ENCODE peak calls at places on chromosomes 1 and 21, in five cellular contexts. O, G, F, E and M are unnamed samples.

GRCh38 chr1:184854456-184855180 is 100.0 kb upstream of the EDEM3 start:
- DNase-seq in G (no peak), E (no peak), O (no peak), F (no peak), M (no peak)

GRCh38 chr1:246139745-246140182 is 367.3 kb downstream of the SMYD3 start:
- DNase-seq in E (peak; percentile 33), O (no peak), F (no peak), G (no peak), M (peak; percentile 99)

GRCh38 chr1:67545364-67545763 is 115.2 kb upstream of the SERBP1 start:
- DNase-seq in F (no peak), E (no peak), G (no peak), O (no peak), M (no peak)

GRCh38 chr1:227934476-227935313 is 13.0 kb downstream of the WNT9A start:
- DNase-seq in E (peak; percentile 27), G (no peak), O (peak; percentile 75), F (no peak), M (peak; percentile 89)

GRCh38 chr1:43704838-43705237 is 2.5 kb upstream of the ST3GAL3 start:
- DNase-seq in O (no peak), E (no peak), F (no peak), G (no peak), M (no peak)

GRCh38 chr1:211132681-211133392 is 1.1 kb downstream of the KCNH1 start:
- DNase-seq in G (no peak), O (no peak), F (no peak), E (no peak), M (no peak)

GRCh38 chr1:200118779-200119505 is 91.4 kb downstream of the NR5A2 start:
- DNase-seq in O (no peak), E (no peak), F (no peak), G (no peak), M (no peak)

GRCh38 chr1:154476791-154477190 is 25.2 kb upstream of the TDRD10 start:
- DNase-seq in E (no peak), O (peak; percentile 19), G (no peak), F (no peak), M (peak; percentile 84)

GRCh38 chr1:198986041-198986440 is 347.2 kb downstream of the PTPRC start:
- DNase-seq in G (no peak), E (no peak), O (no peak), F (no peak), M (peak; percentile 35)

GRCh38 chr1:17403081-17403480 is 31.1 kb downstream of the PADI6 start:
- DNase-seq in E (no peak), O (no peak), F (no peak), G (no peak), M (peak; percentile 78)

GRCh38 chr1:179953974-179954493 is 576 bp upstream of the CEP350 start:
- DNase-seq in O (no peak), E (peak; percentile 49), G (no peak), F (peak; percentile 60), M (peak; percentile 65)

GRCh38 chr1:98557808-98558390 is 103.6 kb upstream of the SNX7 start:
- DNase-seq in O (no peak), G (no peak), E (no peak), F (no peak), M (no peak)

GRCh38 chr1:36486436-36487335 is 4.0 kb upstream of the CSF3R start:
- DNase-seq in O (no peak), G (no peak), E (peak; percentile 98), F (peak; percentile 57), M (peak; percentile 44)

GRCh38 chr1:158249646-158250045 is 4.6 kb upstream of the CD1A start:
- DNase-seq in G (no peak), E (no peak), O (no peak), F (no peak), M (no peak)

GRCh38 chr1:209456878-209457277 is 126.6 kb upstream of the CAMK1G start:
- DNase-seq in F (no peak), O (no peak), G (no peak), E (no peak), M (peak; percentile 17)

GRCh38 chr1:231808990-231809389 is 182.4 kb downstream of the DISC1 start:
- DNase-seq in G (no peak), E (no peak), O (peak; percentile 72), F (peak; percentile 41), M (peak; percentile 50)

GRCh38 chr1:5585256-5585655 is 407.0 kb downstream of the NPHP4 start:
- DNase-seq in E (no peak), G (no peak), F (no peak), O (no peak), M (no peak)

GRCh38 chr1:66354311-66354922 is 179.5 kb upstream of the SGIP1 start:
- DNase-seq in G (no peak), E (no peak), F (no peak), O (no peak), M (no peak)

GRCh38 chr1:15038232-15039016 is 115.1 kb upstream of the TMEM51 start:
- DNase-seq in F (no peak), E (peak; percentile 61), O (no peak), G (no peak), M (peak; percentile 20)

GRCh38 chr1:88434836-88435235 is 249.2 kb upstream of the PKN2 start:
- DNase-seq in G (no peak), O (no peak), E (no peak), F (no peak), M (no peak)

GRCh38 chr1:41456847-41457540 is 27.5 kb downstream of the EDN2 start:
- DNase-seq in E (no peak), G (no peak), O (peak; percentile 36), F (no peak), M (no peak)

GRCh38 chr1:77056525-77056924 is 162.7 kb downstream of the PIGK start:
- DNase-seq in O (no peak), G (no peak), E (no peak), F (no peak), M (no peak)

GRCh38 chr1:58576727-58577675 is at the start of gene TACSTD2:
- DNase-seq in F (peak; percentile 25), E (no peak), O (peak; percentile 83), G (no peak), M (peak; percentile 89)

GRCh38 chr1:161038523-161039153 is at the start of gene TSTD1:
- DNase-seq in F (no peak), O (peak; percentile 72), E (no peak), G (peak; percentile 81), M (peak; percentile 50)

GRCh38 chr1:203840208-203840808 is 21.1 kb upstream of the SNRPE start:
- DNase-seq in G (no peak), F (no peak), O (no peak), E (no peak), M (no peak)

GRCh38 chr1:3930696-3931309 is 30.7 kb upstream of the C1orf174 start:
- DNase-seq in F (no peak), G (no peak), O (no peak), E (no peak), M (no peak)

GRCh38 chr21:8994640-8995511 is 1526.5 kb upstream of the TPTE start:
- DNase-seq in F (no peak), G (no peak), O (no peak), E (peak; percentile 83), M (peak; percentile 81)

GRCh38 chr1:32186077-32186476 is 6.6 kb downstream of the TXLNA start:
- DNase-seq in E (no peak), F (no peak), G (no peak), O (no peak), M (no peak)

GRCh38 chr1:204260601-204261197 is 46.9 kb upstream of the GOLT1A start:
- DNase-seq in O (no peak), G (no peak), F (no peak), E (no peak), M (no peak)

GRCh38 chr1:209761021-209761635 is 5.3 kb downstream of the TRAF3IP3 start:
- DNase-seq in F (no peak), E (no peak), O (no peak), G (no peak), M (peak; percentile 30)

GRCh38 chr1:35377553-35377952 is 109.0 kb downstream of the ZMYM4 start:
- DNase-seq in G (no peak), O (no peak), E (no peak), F (no peak), M (peak; percentile 76)

DNA sequence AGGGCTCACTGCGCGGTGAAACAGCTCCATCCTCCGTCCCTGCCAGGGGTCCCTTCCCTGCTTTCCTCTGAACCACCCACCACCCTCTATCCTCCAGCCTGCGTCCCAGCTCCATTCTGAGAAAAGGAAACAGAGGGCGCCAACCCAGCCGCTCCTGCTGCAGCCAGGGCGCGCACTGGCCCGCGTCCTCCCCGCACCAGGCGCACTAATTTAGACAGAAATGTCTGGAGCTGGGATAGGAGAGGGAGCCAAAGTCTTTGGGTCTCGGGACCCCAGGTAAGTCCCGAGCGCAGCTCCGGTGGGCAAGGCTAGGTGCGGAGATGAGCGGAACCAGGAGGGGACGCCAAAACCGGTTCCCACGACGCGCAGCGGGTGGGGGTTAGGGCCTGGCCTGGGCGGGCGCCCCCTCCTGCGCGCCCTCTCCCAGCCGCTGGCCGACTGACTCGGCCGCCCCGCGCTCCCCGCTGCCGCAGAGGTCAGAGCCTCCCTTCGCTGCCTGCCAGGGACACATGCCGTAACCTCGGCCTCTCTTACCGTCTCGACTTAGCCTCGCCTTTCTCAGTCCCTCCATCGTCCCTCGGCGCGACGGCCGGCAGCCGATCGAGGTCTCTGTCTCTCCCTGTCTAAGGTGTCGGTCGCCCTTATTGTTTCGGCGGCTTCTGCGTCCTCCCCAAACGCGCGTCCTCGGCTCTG is 2.0 kb downstream of the CAMK2N1 start:
- DNase-seq in O (no peak), G (no peak), F (no peak), E (no peak), M (no peak)
- TF ChIP-seq CTCF in O (no peak), G (no peak), F (no peak), E (peak; percentile 68), M (peak; percentile 8)

DNA sequence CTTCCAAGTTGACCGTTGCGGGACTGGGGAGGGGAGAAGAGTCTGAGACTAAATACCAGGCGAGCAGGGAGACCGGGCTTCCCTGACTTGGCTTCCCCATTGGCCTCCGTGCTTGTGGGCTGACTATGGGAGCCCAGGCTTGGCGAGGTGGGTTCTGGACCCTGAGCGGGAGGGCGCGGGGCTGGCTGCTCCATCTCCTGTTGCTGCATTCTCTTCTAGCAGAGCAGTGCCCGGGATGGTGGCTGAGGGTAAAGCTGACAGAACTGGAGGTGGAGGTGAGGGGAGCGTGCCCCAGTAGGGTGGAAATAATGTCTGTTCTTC is 689 bp downstream of the LGR6 start:
- DNase-seq in O (no peak), E (no peak), G (no peak), F (no peak), M (no peak)
- H3K27me3 ChIP-seq in O (peaks cover 40% of the 10 kb centered on the region), E (peaks cover 11% of the 10 kb centered on the region), G (peaks cover 20% of the 10 kb centered on the region), F (peaks cover 5% of the 10 kb centered on the region), M (peaks cover 20% of the 10 kb centered on the region)

GRCh38 chr1:156465747-156466365 is 34.7 kb downstream of the MEF2D start:
- DNase-seq in E (peak; percentile 17), G (no peak), F (no peak), O (peak; percentile 72), M (no peak)
- TF ChIP-seq CTCF in E (peak; percentile 59), G (no peak), F (no peak), O (no peak), M (peak; percentile 13)

DNA sequence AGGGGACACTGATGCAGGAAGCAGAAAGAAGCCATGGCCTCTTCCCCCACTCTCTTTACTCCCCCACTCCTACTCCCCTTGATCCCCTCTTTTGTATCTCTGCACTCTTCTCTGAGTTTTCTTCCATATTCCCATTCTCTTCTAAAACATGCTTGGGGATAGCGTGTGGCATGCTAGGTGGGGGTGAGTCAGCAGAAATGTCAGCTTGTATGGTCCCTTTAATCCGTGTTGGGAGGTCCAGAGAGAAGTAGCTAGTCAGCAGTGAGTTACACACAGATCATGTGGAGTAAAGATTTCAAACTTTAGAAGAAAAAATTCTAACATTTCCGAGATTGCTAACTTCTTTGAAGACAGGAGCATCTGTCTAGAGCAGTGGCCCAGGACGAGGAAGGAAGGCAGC is 4.0 kb upstream of the KCNK1 start:
- DNase-seq in E (no peak), F (no peak), O (no peak), G (no peak), M (no peak)
- H3K27me3 ChIP-seq in E (no peaks in the 10 kb centered on the region), F (peaks cover 9% of the 10 kb centered on the region), O (peaks cover 15% of the 10 kb centered on the region), G (peaks cover 29% of the 10 kb centered on the region), M (no peaks in the 10 kb centered on the region)

GRCh38 chr1:194342484-194343262 is 1156.3 kb upstream of the B3GALT2 start:
- DNase-seq in O (no peak), E (peak; percentile 53), F (no peak), G (no peak), M (no peak)
- TF ChIP-seq CTCF in O (no peak), E (peak; percentile 27), F (no peak), G (no peak), M (no peak)